ENCODE peak calls at places on chromosomes 7 and 10, in ten cellular contexts. Z is neuronal stem cell; N is Daoy; S is naive thymus-derived CD8-positive, alpha-beta T cell; G is B cell; P is astrocyte of the spinal cord; V is anterior cingulate cortex; R is ELR; A is mucosa of gallbladder; Q is RWPE1. M is an unnamed sample.

GRCh38 chr10:71805776-71806705 is 32.7 kb upstream of the VSIR start:
- DNase-seq in Z (peak), N (no peak), S (no peak), G (no peak), P (peak), V (peak), R (no peak), A (peak), Q (peak), M (no peak)

GRCh38 chr10:22253578-22253882 is 35.7 kb upstream of the EBLN1 start:
- DNase-seq in Z (no peak), N (no peak), S (peak), G (peak), P (no peak), V (peak), R (no peak), A (no peak), Q (no peak), M (no peak)

GRCh38 chr10:29688230-29688634 is 53.5 kb upstream of the SVIL start:
- DNase-seq in Z (peak), N (peak), S (no peak), G (no peak), P (peak), V (no peak), R (peak), A (no peak), Q (no peak), M (no peak)

GRCh38 chr10:119595715-119596515 is 849 bp downstream of the TIAL1 start:
- DNase-seq in Z (no peak), N (peak), S (peak), G (peak), P (peak), V (peak), R (peak), A (peak), Q (peak), M (peak)

GRCh38 chr10:43237631-43238446 is 29.0 kb downstream of the RASGEF1A start:
- DNase-seq in Z (no peak), N (no peak), S (peak), G (peak), P (no peak), V (no peak), R (no peak), A (no peak), Q (no peak), M (no peak)

GRCh38 chr7:65975814-65976445 is 6.1 kb downstream of the GUSB start:
- DNase-seq in Z (no peak), N (no peak), S (no peak), G (no peak), P (no peak), V (no peak), R (no peak), A (no peak), Q (no peak), M (no peak)

GRCh38 chr7:421056-421991 is 98.3 kb downstream of the PDGFA start:
- DNase-seq in Z (no peak), N (no peak), S (no peak), G (no peak), P (no peak), V (no peak), R (no peak), A (no peak), Q (no peak), M (no peak)

GRCh38 chr7:50394315-50394714 is 55.8 kb downstream of the FIGNL1 start:
- DNase-seq in Z (no peak), N (no peak), S (no peak), G (no peak), P (no peak), V (no peak), R (no peak), A (no peak), Q (no peak), M (no peak)

M was measured in prostate gland.